ENCODE peak calls at places on chromosomes 16 and 17, in nine cellular contexts. M is A172, P is globus pallidus, F is WTC11, J is activated B cell treated with CpG ODN at 0.5 μM for 24 hours, Y is kidney epithelial cell, B is hepatic stellate cell, G is GM12864, O is AG20443. K is an unnamed sample.
A peak's percentile ranks its signal among the peaks of the same experiment; 100 is the strongest.

GRCh38 chr17:72953621-72954020 is 138.9 kb downstream of the SLC39A11 start:
- DNase-seq in Y (no peak), B (no peak), M (peak; percentile 44), P (no peak), O (no peak), G (no peak), J (no peak), F (no peak), K (no peak)

GRCh38 chr16:88306411-88306810 is 76.3 kb upstream of the ZNF469 start:
- DNase-seq in B (peak; percentile 34), M (no peak), G (no peak), J (no peak), O (no peak), F (no peak), Y (no peak), P (no peak), K (no peak)

GRCh38 chr17:66625321-66625767 is 209.6 kb upstream of the CACNG5 start:
- DNase-seq in Y (no peak), F (no peak), O (peak; percentile 55), G (no peak), J (no peak), B (peak; percentile 32), M (peak; percentile 44), P (peak; percentile 49), K (peak; percentile 55)

GRCh38 chr17:76270127-76270592 is 5.0 kb downstream of the UBALD2 start:
- DNase-seq in Y (no peak), P (no peak), G (no peak), B (no peak), O (no peak), J (no peak), M (no peak), F (no peak), K (no peak)

GRCh38 chr17:40307001-40307690 is 1.8 kb upstream of the RARA start:
- DNase-seq in J (no peak), M (no peak), F (no peak), Y (no peak), P (no peak), B (no peak), O (no peak), G (no peak), K (no peak)

GRCh38 chr17:58189436-58190146 is 2.9 kb upstream of the EPX start:
- DNase-seq in J (no peak), M (peak; percentile 95), B (peak; percentile 95), P (no peak), F (no peak), O (peak; percentile 91), Y (peak; percentile 19), G (no peak), K (peak; percentile 82)

GRCh38 chr17:40500709-40501108 is 714 bp downstream of the TNS4 start:
- DNase-seq in O (no peak), B (no peak), G (no peak), M (no peak), J (no peak), P (no peak), Y (no peak), F (no peak), K (no peak)

GRCh38 chr16:50532576-50532975 is 15.6 kb upstream of the NKD1 start:
- DNase-seq in P (no peak), J (no peak), M (no peak), F (no peak), G (no peak), B (no peak), Y (no peak), O (no peak), K (no peak)

GRCh38 chr17:17164676-17165075 is 41.5 kb downstream of the PLD6 start:
- DNase-seq in B (no peak), M (no peak), P (no peak), Y (no peak), G (no peak), O (no peak), F (no peak), J (no peak), K (no peak)

GRCh38 chr16:88888778-88889387 is 22.4 kb upstream of the PABPN1L start:
- DNase-seq in M (no peak), O (no peak), G (no peak), J (no peak), F (no peak), P (no peak), B (no peak), Y (no peak), K (no peak)

GRCh38 chr17:82570282-82570681 is 50.8 kb downstream of the FOXK2 start:
- DNase-seq in B (no peak), J (no peak), G (no peak), O (no peak), P (no peak), M (no peak), Y (no peak), F (no peak), K (no peak)

GRCh38 chr16:19708498-19709205 is 9.4 kb downstream of the KNOP1 start:
- DNase-seq in M (no peak), J (no peak), P (no peak), F (no peak), O (no peak), Y (no peak), G (no peak), B (no peak), K (no peak)

GRCh38 chr17:62824290-62825135 is 16.4 kb upstream of the MARCHF10 start:
- DNase-seq in J (no peak), B (peak; percentile 69), O (peak; percentile 87), M (peak; percentile 95), F (no peak), G (no peak), Y (peak; percentile 99), P (no peak), K (peak; percentile 92)

GRCh38 chr17:30290696-30291570 is 811 bp downstream of the BLMH start:
- DNase-seq in F (peak; percentile 53), B (peak; percentile 29), P (no peak), O (peak; percentile 70), G (no peak), M (peak; percentile 27), Y (no peak), J (no peak), K (peak; percentile 33)

GRCh38 chr17:67779098-67779672 is 46.1 kb upstream of the BPTF start:
- DNase-seq in J (no peak), O (peak; percentile 63), G (no peak), F (peak; percentile 73), Y (no peak), M (peak; percentile 28), P (no peak), B (peak; percentile 49), K (peak; percentile 73)

GRCh38 chr17:13940858-13941665 is 128.2 kb upstream of the COX10 start:
- DNase-seq in J (no peak), P (no peak), M (peak; percentile 96), B (no peak), F (no peak), Y (no peak), G (no peak), O (no peak), K (peak; percentile 22)

GRCh38 chr17:9465216-9465921 is 110.3 kb downstream of the STX8 start:
- DNase-seq in O (peak; percentile 80), J (no peak), P (no peak), G (no peak), M (no peak), B (peak; percentile 17), Y (no peak), F (no peak), K (peak; percentile 92)

K was measured in fibroblast of pulmonary artery.